ENCODE peak calls at places on chromosome 21, in seven cellular contexts. H, F, V, J, U, S and A are unnamed samples.

GRCh38 chr21:29149771-29150425 is 19.5 kb downstream of the MAP3K7CL start:
- DNase-seq in H (no peak), F (no peak), V (no peak), J (no peak), U (peak), S (no peak), A (no peak)

GRCh38 chr21:16322423-16322822 is 592.6 kb downstream of the USP25 start:
- DNase-seq in H (no peak), F (no peak), V (no peak), J (no peak), U (no peak), S (no peak), A (no peak)

GRCh38 chr21:40615503-40616376 is 231.2 kb downstream of the DSCAM start:
- DNase-seq in H (no peak), F (no peak), V (no peak), J (no peak), U (no peak), S (no peak), A (no peak)

GRCh38 chr21:44956356-44957046 is 16.7 kb downstream of the SLX9 start:
- DNase-seq in H (peak), F (no peak), V (no peak), J (no peak), U (no peak), S (no peak), A (peak)

GRCh38 chr21:14070968-14071367 is 139.8 kb downstream of the LIPI start:
- DNase-seq in H (no peak), F (no peak), V (no peak), J (no peak), U (no peak), S (no peak), A (no peak)

GRCh38 chr21:42220138-42220701 is 1.3 kb downstream of the ABCG1 start:
- DNase-seq in H (peak), F (peak), V (peak), J (peak), U (peak), S (peak), A (peak)

GRCh38 chr21:30223596-30223995 is 7.7 kb upstream of the CLDN8 start:
- DNase-seq in H (no peak), F (no peak), V (no peak), J (no peak), U (no peak), S (no peak), A (no peak)

GRCh38 chr21:41215856-41216408 is 48.0 kb downstream of the BACE2 start:
- DNase-seq in H (no peak), F (no peak), V (no peak), J (no peak), U (no peak), S (no peak), A (no peak)

GRCh38 chr21:44969965-44970755 is 30.3 kb downstream of the SLX9 start:
- DNase-seq in H (no peak), F (no peak), V (no peak), J (no peak), U (no peak), S (no peak), A (peak)

GRCh38 chr21:28160378-28160777 is 832.3 kb downstream of the LTN1 start:
- DNase-seq in H (peak), F (no peak), V (no peak), J (no peak), U (peak), S (no peak), A (no peak)

GRCh38 chr21:35737899-35738341 is 322.4 kb downstream of the SETD4 start:
- DNase-seq in H (peak), F (no peak), V (no peak), J (no peak), U (peak), S (no peak), A (no peak)

GRCh38 chr21:46079357-46080170 is 18.3 kb upstream of the COL6A2 start:
- DNase-seq in H (peak), F (no peak), V (peak), J (no peak), U (peak), S (no peak), A (peak)

GRCh38 chr21:16573581-16573980 is 843.8 kb downstream of the USP25 start:
- DNase-seq in H (no peak), F (no peak), V (no peak), J (no peak), U (peak), S (no peak), A (no peak)

GRCh38 chr21:15122241-15122640 is 57.4 kb upstream of the NRIP1 start:
- DNase-seq in H (peak), F (no peak), V (no peak), J (no peak), U (no peak), S (no peak), A (no peak)

GRCh38 chr21:28554660-28555475 is 437.8 kb downstream of the LTN1 start:
- DNase-seq in H (no peak), F (no peak), V (no peak), J (no peak), U (peak), S (no peak), A (no peak)

GRCh38 chr21:46458315-46459023 is at the start of gene DIP2A:
- DNase-seq in H (peak), F (peak), V (peak), J (peak), U (peak), S (peak), A (peak)

GRCh38 chr21:37208741-37209225 is 58.4 kb downstream of the VPS26C start:
- DNase-seq in H (no peak), F (no peak), V (no peak), J (no peak), U (no peak), S (no peak), A (no peak)

GRCh38 chr21:45987121-45987711 is 5.6 kb downstream of the COL6A1 start:
- DNase-seq in H (peak), F (no peak), V (no peak), J (no peak), U (no peak), S (no peak), A (peak)

GRCh38 chr21:36892201-36892600 is 74.3 kb downstream of the HLCS start:
- DNase-seq in H (no peak), F (no peak), V (no peak), J (no peak), U (no peak), S (no peak), A (no peak)

GRCh38 chr21:43645414-43645891 is 13.8 kb downstream of the HSF2BP start:
- DNase-seq in H (no peak), F (peak), V (no peak), J (no peak), U (peak), S (no peak), A (no peak)

GRCh38 chr21:45412909-45413581 is 8.1 kb downstream of the COL18A1 start:
- DNase-seq in H (peak), F (no peak), V (no peak), J (no peak), U (peak), S (peak), A (peak)

GRCh38 chr21:17732306-17732705 is 86.8 kb downstream of the C21orf91 start:
- DNase-seq in H (no peak), F (no peak), V (no peak), J (no peak), U (no peak), S (no peak), A (no peak)

GRCh38 chr21:33064623-33064996 is 5.3 kb upstream of the OLIG1 start:
- DNase-seq in H (no peak), F (peak), V (no peak), J (no peak), U (no peak), S (no peak), A (no peak)

GRCh38 chr21:37263827-37264226 is 3.3 kb downstream of the VPS26C start:
- DNase-seq in H (no peak), F (no peak), V (no peak), J (no peak), U (no peak), S (no peak), A (no peak)

GRCh38 chr21:45959779-45960390 is 21.7 kb upstream of the COL6A1 start:
- DNase-seq in H (peak), F (no peak), V (no peak), J (no peak), U (no peak), S (no peak), A (no peak)

GRCh38 chr21:44511219-44511937 is 28.6 kb downstream of the KRTAP10-1 start:
- DNase-seq in H (peak), F (no peak), V (no peak), J (no peak), U (no peak), S (no peak), A (no peak)

GRCh38 chr21:16589046-16589445 is 859.3 kb downstream of the USP25 start:
- DNase-seq in H (no peak), F (no peak), V (no peak), J (no peak), U (no peak), S (no peak), A (no peak)

GRCh38 chr21:26148071-26148470 is 22.5 kb downstream of the APP start:
- DNase-seq in H (no peak), F (no peak), V (no peak), J (no peak), U (peak), S (no peak), A (no peak)

GRCh38 chr21:35658242-35658641 is 402.1 kb downstream of the SETD4 start:
- DNase-seq in H (no peak), F (peak), V (no peak), J (no peak), U (peak), S (no peak), A (no peak)

GRCh38 chr21:31991356-31992331 is 118.8 kb downstream of the HUNK start:
- DNase-seq in H (no peak), F (no peak), V (no peak), J (no peak), U (no peak), S (no peak), A (no peak)

GRCh38 chr21:39319251-39319756 is 5.9 kb upstream of the BRWD1 start:
- DNase-seq in H (peak), F (no peak), V (no peak), J (no peak), U (peak), S (no peak), A (no peak)

GRCh38 chr21:45533731-45534571 is 8.3 kb downstream of the SLC19A1 start:
- DNase-seq in H (peak), F (no peak), V (no peak), J (no peak), U (no peak), S (peak), A (peak)

GRCh38 chr21:42581676-42582371 is 68.2 kb downstream of the SLC37A1 start:
- DNase-seq in H (peak), F (no peak), V (no peak), J (no peak), U (no peak), S (peak), A (peak)

GRCh38 chr21:17050156-17050555 is 462.7 kb upstream of the CXADR start:
- DNase-seq in H (no peak), F (no peak), V (no peak), J (no peak), U (no peak), S (no peak), A (no peak)

GRCh38 chr21:39518845-39519205 is 67.1 kb downstream of the SH3BGR start:
- DNase-seq in H (no peak), F (no peak), V (no peak), J (no peak), U (no peak), S (no peak), A (no peak)